ENCODE peak calls at places on chromosomes 6 and 20, in seven cellular contexts. S is AG04450, Q is NCI-H2171, G is tibial artery, T is NCI-H1930, M is T-helper 2 cell, X is GM03348. Z is an unnamed sample.

GRCh38 chr6:116695398-116695797 is 14.4 kb downstream of the KPNA5 start:
- DNase-seq in S (no peak), Q (no peak), G (no peak), T (no peak), M (no peak), X (no peak), Z (no peak)

GRCh38 chr20:47784256-47784598 is 1.1 kb downstream of the SULF2 start:
- DNase-seq in S (no peak), Q (no peak), G (no peak), T (no peak), M (no peak), X (no peak), Z (no peak)

GRCh38 chr6:81998432-81998831 is 246.0 kb upstream of the TENT5A start:
- DNase-seq in S (no peak), Q (no peak), G (no peak), T (no peak), M (no peak), X (peak; percentile 43), Z (no peak)

GRCh38 chr6:23097569-23097968 is 528.2 kb downstream of the HDGFL1 start:
- DNase-seq in S (no peak), Q (no peak), G (no peak), T (no peak), M (no peak), X (no peak), Z (no peak)

GRCh38 chr6:90062667-90063066 is 168.4 kb downstream of the GJA10 start:
- DNase-seq in S (no peak), Q (no peak), G (no peak), T (no peak), M (no peak), X (no peak), Z (no peak)

GRCh38 chr6:121848523-121849255 is 413.2 kb downstream of the GJA1 start:
- DNase-seq in S (no peak), Q (no peak), G (no peak), T (no peak), M (no peak), X (peak; percentile 13), Z (no peak)

GRCh38 chr6:117215353-117216090 is 49.8 kb upstream of the VGLL2 start:
- DNase-seq in S (no peak), Q (no peak), G (no peak), T (no peak), M (no peak), X (no peak), Z (no peak)

GRCh38 chr6:143222758-143223334 is 162.2 kb downstream of the AIG1 start:
- DNase-seq in S (no peak), Q (no peak), G (no peak), T (no peak), M (no peak), X (no peak), Z (peak; percentile 40)

GRCh38 chr20:35305682-35306556 is 13.7 kb upstream of the FAM83C start:
- DNase-seq in S (peak; percentile 99), Q (no peak), G (peak; percentile 70), T (no peak), M (no peak), X (peak; percentile 96), Z (peak; percentile 61)

GRCh38 chr20:42125426-42125825 is 507.2 kb upstream of the CHD6 start:
- DNase-seq in S (no peak), Q (no peak), G (no peak), T (no peak), M (no peak), X (no peak), Z (no peak)

GRCh38 chr6:3766219-3766618 is 14.7 kb upstream of the PXDC1 start:
- DNase-seq in S (no peak), Q (peak; percentile 92), G (no peak), T (no peak), M (no peak), X (peak; percentile 84), Z (peak; percentile 80)

GRCh38 chr6:3019065-3019464 is 19.4 kb downstream of the NQO2 start:
- DNase-seq in S (no peak), Q (no peak), G (no peak), T (no peak), M (no peak), X (no peak), Z (no peak)

GRCh38 chr6:77292564-77293546 is 170.4 kb downstream of the HTR1B start:
- DNase-seq in S (peak; percentile 21), Q (no peak), G (no peak), T (no peak), M (no peak), X (peak; percentile 39), Z (no peak)

GRCh38 chr20:60113024-60113724 is 155.0 kb downstream of the CDH26 start:
- DNase-seq in S (no peak), Q (no peak), G (no peak), T (no peak), M (no peak), X (no peak), Z (no peak)

GRCh38 chr20:51934301-51935002 is 132.1 kb upstream of the SALL4 start:
- DNase-seq in S (no peak), Q (peak; percentile 38), G (no peak), T (peak; percentile 85), M (no peak), X (no peak), Z (peak; percentile 10)

GRCh38 chr6:165574770-165575549 is 88.1 kb downstream of the PDE10A start:
- DNase-seq in S (no peak), Q (no peak), G (no peak), T (no peak), M (no peak), X (no peak), Z (no peak)

GRCh38 chr6:20681243-20681684 is 147.0 kb downstream of the CDKAL1 start:
- DNase-seq in S (no peak), Q (no peak), G (no peak), T (no peak), M (no peak), X (no peak), Z (no peak)

GRCh38 chr6:68256391-68256790 is 378.7 kb upstream of the ADGRB3 start:
- DNase-seq in S (no peak), Q (no peak), G (no peak), T (no peak), M (no peak), X (no peak), Z (no peak)

GRCh38 chr20:15924556-15924955 is 648.7 kb downstream of the KIF16B start:
- DNase-seq in S (no peak), Q (no peak), G (no peak), T (no peak), M (no peak), X (no peak), Z (no peak)

GRCh38 chr20:38706482-38706881 is 17.8 kb upstream of the SLC32A1 start:
- DNase-seq in S (no peak), Q (peak; percentile 52), G (no peak), T (no peak), M (no peak), X (no peak), Z (peak; percentile 42)

GRCh38 chr6:20647585-20647984 is 113.3 kb downstream of the CDKAL1 start:
- DNase-seq in S (no peak), Q (no peak), G (no peak), T (no peak), M (no peak), X (no peak), Z (no peak)

GRCh38 chr6:131132360-131132759 is 2.9 kb upstream of the AKAP7 start:
- DNase-seq in S (no peak), Q (no peak), G (no peak), T (no peak), M (no peak), X (no peak), Z (no peak)

GRCh38 chr6:153170511-153170910 is 39.4 kb upstream of the RGS17 start:
- DNase-seq in S (no peak), Q (no peak), G (no peak), T (no peak), M (no peak), X (peak; percentile 49), Z (no peak)

GRCh38 chr6:166743415-166743814 is 116.4 kb upstream of the RPS6KA2 start:
- DNase-seq in S (no peak), Q (no peak), G (no peak), T (no peak), M (no peak), X (no peak), Z (no peak)

GRCh38 chr6:56417823-56418222 is 170.4 kb upstream of the COL21A1 start:
- DNase-seq in S (no peak), Q (no peak), G (no peak), T (no peak), M (no peak), X (no peak), Z (no peak)

GRCh38 chr6:1099257-1099656 is 212.6 kb upstream of the FOXQ1 start:
- DNase-seq in S (no peak), Q (no peak), G (no peak), T (no peak), M (no peak), X (no peak), Z (no peak)

GRCh38 chr20:14434379-14435136 is 97.1 kb upstream of the FLRT3 start:
- DNase-seq in S (peak; percentile 16), Q (no peak), G (no peak), T (no peak), M (no peak), X (no peak), Z (no peak)

GRCh38 chr20:32162367-32162766 is 45.2 kb downstream of the PLAGL2 start:
- DNase-seq in S (no peak), Q (no peak), G (no peak), T (no peak), M (no peak), X (no peak), Z (no peak)

GRCh38 chr20:49510562-49511117 is 28.2 kb upstream of the KCNB1 start:
- DNase-seq in S (peak; percentile 80), Q (no peak), G (peak; percentile 90), T (no peak), M (no peak), X (peak; percentile 93), Z (no peak)

GRCh38 chr20:32282461-32282860 is 5.0 kb downstream of the KIF3B start:
- DNase-seq in S (no peak), Q (peak; percentile 90), G (no peak), T (no peak), M (no peak), X (no peak), Z (peak; percentile 95)

GRCh38 chr6:117791012-117791411 is 115.7 kb downstream of the NUS1 start:
- DNase-seq in S (no peak), Q (no peak), G (no peak), T (no peak), M (no peak), X (no peak), Z (no peak)

GRCh38 chr20:10558635-10559187 is 115.1 kb downstream of the JAG1 start:
- DNase-seq in S (peak; percentile 93), Q (no peak), G (no peak), T (no peak), M (no peak), X (peak; percentile 45), Z (no peak)

GRCh38 chr6:170404036-170404435 is 97.5 kb downstream of the FAM120B start:
- DNase-seq in S (no peak), Q (no peak), G (no peak), T (no peak), M (no peak), X (peak; percentile 61), Z (no peak)

GRCh38 chr6:15691250-15691869 is 28.5 kb upstream of the DTNBP1 start:
- DNase-seq in S (peak; percentile 71), Q (peak; percentile 84), G (peak; percentile 85), T (peak; percentile 82), M (peak; percentile 67), X (peak; percentile 94), Z (peak; percentile 70)

GRCh38 chr6:56699066-56699654 is 56.5 kb upstream of the DST start:
- DNase-seq in S (no peak), Q (no peak), G (no peak), T (peak; percentile 12), M (no peak), X (peak; percentile 35), Z (peak; percentile 50)

GRCh38 chr6:30077218-30077617 is 1.6 kb upstream of the RNF39 start:
- DNase-seq in S (no peak), Q (no peak), G (no peak), T (no peak), M (no peak), X (no peak), Z (no peak)

GRCh38 chr6:110063864-110064263 is 85.8 kb downstream of the GPR6 start:
- DNase-seq in S (no peak), Q (no peak), G (no peak), T (no peak), M (no peak), X (no peak), Z (no peak)

GRCh38 chr6:50116390-50116789 is 66.7 kb upstream of the DEFB112 start:
- DNase-seq in S (no peak), Q (no peak), G (no peak), T (no peak), M (no peak), X (no peak), Z (no peak)

Z was measured in NCI-H446 treated with DMSO at 0.1 percent for 48 hours.